ENCODE peak calls at places on chromosomes 5 and 9, in five cellular contexts. One of them, this sample, is unnamed.

GRCh38 chr9:33988219-33988890 is 60.3 kb downstream of the UBAP2 start:
- DNase-seq in SK-N-MC: no peak
- DNase-seq in heart right ventricle: no peak
- DNase-seq in spleen: no peak
- DNase-seq in uterus: no peak
- DNase-seq in this sample: no peak

GRCh38 chr9:89154651-89155336 is 23.8 kb downstream of the SHC3 start:
- DNase-seq in uterus: no peak
- DNase-seq in SK-N-MC: no peak
- DNase-seq in heart right ventricle: no peak
- DNase-seq in spleen: no peak
- DNase-seq in this sample: no peak

GRCh38 chr5:30112842-30113241 is 1080.6 kb upstream of the CDH6 start:
- DNase-seq in uterus: no peak
- DNase-seq in heart right ventricle: no peak
- DNase-seq in SK-N-MC: no peak
- DNase-seq in spleen: no peak
- DNase-seq in this sample: no peak

GRCh38 chr5:16701134-16702094 is 84.6 kb upstream of the RETREG1 start:
- DNase-seq in heart right ventricle: no peak
- DNase-seq in SK-N-MC: no peak
- DNase-seq in uterus: no peak
- DNase-seq in spleen: no peak
- DNase-seq in this sample: no peak

GRCh38 chr5:147453901-147454814 is 55.7 kb downstream of the DPYSL3 start:
- DNase-seq in uterus: peak
- DNase-seq in SK-N-MC: peak
- DNase-seq in heart right ventricle: peak
- DNase-seq in spleen: peak
- DNase-seq in this sample: peak

GRCh38 chr5:123610665-123611406 is 98.9 kb downstream of the CSNK1G3 start:
- DNase-seq in heart right ventricle: no peak
- DNase-seq in uterus: no peak
- DNase-seq in SK-N-MC: peak
- DNase-seq in spleen: no peak
- DNase-seq in this sample: no peak

GRCh38 chr5:9340095-9340494 is 205.8 kb downstream of the SEMA5A start:
- DNase-seq in heart right ventricle: no peak
- DNase-seq in SK-N-MC: no peak
- DNase-seq in uterus: no peak
- DNase-seq in spleen: no peak
- DNase-seq in this sample: no peak

GRCh38 chr9:79023134-79023577 is 548.6 kb upstream of the TLE4 start:
- DNase-seq in SK-N-MC: no peak
- DNase-seq in uterus: no peak
- DNase-seq in heart right ventricle: no peak
- DNase-seq in spleen: no peak
- DNase-seq in this sample: no peak

GRCh38 chr9:742104-742503 is 99.4 kb upstream of the DMRT1 start:
- DNase-seq in heart right ventricle: no peak
- DNase-seq in uterus: no peak
- DNase-seq in SK-N-MC: no peak
- DNase-seq in spleen: no peak
- DNase-seq in this sample: peak

GRCh38 chr9:98709968-98710965 is 1.5 kb upstream of the GABBR2 start:
- DNase-seq in SK-N-MC: peak
- DNase-seq in heart right ventricle: no peak
- DNase-seq in spleen: no peak
- DNase-seq in uterus: no peak
- DNase-seq in this sample: no peak

GRCh38 chr9:18723366-18723765 is 249.4 kb downstream of the ADAMTSL1 start:
- DNase-seq in SK-N-MC: no peak
- DNase-seq in spleen: no peak
- DNase-seq in uterus: no peak
- DNase-seq in heart right ventricle: no peak
- DNase-seq in this sample: no peak

GRCh38 chr5:139090566-139090965 is 107.6 kb downstream of the SIL1 start:
- DNase-seq in spleen: no peak
- DNase-seq in uterus: no peak
- DNase-seq in heart right ventricle: no peak
- DNase-seq in SK-N-MC: no peak
- DNase-seq in this sample: no peak

GRCh38 chr5:66877843-66878242 is 281.6 kb downstream of the MAST4 start:
- DNase-seq in uterus: no peak
- DNase-seq in SK-N-MC: no peak
- DNase-seq in spleen: no peak
- DNase-seq in heart right ventricle: no peak
- DNase-seq in this sample: no peak

GRCh38 chr5:95960802-95961616 is 642 bp downstream of the ELL2 start:
- DNase-seq in heart right ventricle: peak
- DNase-seq in spleen: peak
- DNase-seq in SK-N-MC: no peak
- DNase-seq in uterus: peak
- DNase-seq in this sample: peak

GRCh38 chr5:95748133-95748532 is 17.0 kb downstream of the RHOBTB3 start:
- DNase-seq in spleen: no peak
- DNase-seq in heart right ventricle: no peak
- DNase-seq in uterus: no peak
- DNase-seq in SK-N-MC: no peak
- DNase-seq in this sample: no peak

GRCh38 chr9:12538842-12539584 is 154.2 kb upstream of the TYRP1 start:
- DNase-seq in SK-N-MC: no peak
- DNase-seq in heart right ventricle: no peak
- DNase-seq in uterus: no peak
- DNase-seq in spleen: no peak
- DNase-seq in this sample: no peak

GRCh38 chr9:89482950-89483349 is 15.0 kb downstream of the SEMA4D start:
- DNase-seq in uterus: no peak
- DNase-seq in heart right ventricle: no peak
- DNase-seq in SK-N-MC: no peak
- DNase-seq in spleen: no peak
- DNase-seq in this sample: no peak

GRCh38 chr5:139649082-139649991 is 1.2 kb downstream of the CXXC5 start:
- DNase-seq in spleen: peak
- DNase-seq in SK-N-MC: no peak
- DNase-seq in uterus: no peak
- DNase-seq in heart right ventricle: no peak
- DNase-seq in this sample: no peak

GRCh38 chr5:149611327-149611726 is 30.0 kb downstream of the ARHGEF37 start:
- DNase-seq in uterus: peak
- DNase-seq in SK-N-MC: no peak
- DNase-seq in spleen: no peak
- DNase-seq in heart right ventricle: no peak
- DNase-seq in this sample: no peak

GRCh38 chr9:89880721-89881120 is 275.9 kb downstream of the GADD45G start:
- DNase-seq in SK-N-MC: no peak
- DNase-seq in heart right ventricle: no peak
- DNase-seq in uterus: no peak
- DNase-seq in spleen: peak
- DNase-seq in this sample: no peak

GRCh38 chr5:119344231-119344630 is 11.6 kb upstream of the TNFAIP8 start:
- DNase-seq in heart right ventricle: no peak
- DNase-seq in spleen: no peak
- DNase-seq in uterus: no peak
- DNase-seq in SK-N-MC: no peak
- DNase-seq in this sample: no peak

GRCh38 chr5:25489834-25490538 is 845.2 kb upstream of the CDH10 start:
- DNase-seq in SK-N-MC: no peak
- DNase-seq in uterus: no peak
- DNase-seq in spleen: no peak
- DNase-seq in heart right ventricle: no peak
- DNase-seq in this sample: no peak

GRCh38 chr5:94433393-94434149 is 184.8 kb downstream of the KIAA0825 start:
- DNase-seq in spleen: no peak
- DNase-seq in uterus: no peak
- DNase-seq in SK-N-MC: no peak
- DNase-seq in heart right ventricle: no peak
- DNase-seq in this sample: peak

DNA sequence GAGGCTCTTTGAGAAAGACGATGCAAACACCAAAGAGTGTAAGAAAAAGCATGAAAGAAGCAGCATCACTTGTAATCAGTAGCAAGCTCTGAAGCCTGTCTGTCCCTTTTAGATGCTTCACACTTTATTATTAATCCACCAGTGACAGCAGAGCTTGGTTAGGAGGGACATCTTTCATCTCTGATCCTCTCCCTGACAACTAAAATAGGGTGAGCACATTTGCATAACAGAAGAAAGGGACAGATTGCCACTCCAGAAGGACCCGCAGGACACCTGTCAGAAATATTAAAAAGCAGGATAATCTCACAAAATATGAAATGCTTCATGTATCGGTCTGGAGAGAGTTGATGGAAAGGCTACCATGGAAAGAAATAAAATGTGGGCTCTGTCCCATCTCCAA is 71.4 kb upstream of the MAP1B start:
- DNase-seq in uterus: no peak
- DNase-seq in SK-N-MC: no peak
- DNase-seq in heart right ventricle: no peak
- DNase-seq in spleen: no peak
- DNase-seq in this sample: no peak
- H3K27ac ChIP-seq in uterus: no peak
- H3K27ac ChIP-seq in SK-N-MC: no peak
- H3K27ac ChIP-seq in heart right ventricle: no peak
- H3K27ac ChIP-seq in spleen: no peak
- H3K27ac ChIP-seq in this sample: no peak

GRCh38 chr9:124337562-124337961 is 77.7 kb downstream of the PSMB7 start:
- DNase-seq in SK-N-MC: no peak
- DNase-seq in heart right ventricle: no peak
- DNase-seq in spleen: no peak
- DNase-seq in uterus: no peak
- DNase-seq in this sample: no peak
- H3K27ac ChIP-seq in SK-N-MC: no peak
- H3K27ac ChIP-seq in heart right ventricle: no peak
- H3K27ac ChIP-seq in spleen: no peak
- H3K27ac ChIP-seq in uterus: no peak
- H3K27ac ChIP-seq in this sample: no peak

DNA sequence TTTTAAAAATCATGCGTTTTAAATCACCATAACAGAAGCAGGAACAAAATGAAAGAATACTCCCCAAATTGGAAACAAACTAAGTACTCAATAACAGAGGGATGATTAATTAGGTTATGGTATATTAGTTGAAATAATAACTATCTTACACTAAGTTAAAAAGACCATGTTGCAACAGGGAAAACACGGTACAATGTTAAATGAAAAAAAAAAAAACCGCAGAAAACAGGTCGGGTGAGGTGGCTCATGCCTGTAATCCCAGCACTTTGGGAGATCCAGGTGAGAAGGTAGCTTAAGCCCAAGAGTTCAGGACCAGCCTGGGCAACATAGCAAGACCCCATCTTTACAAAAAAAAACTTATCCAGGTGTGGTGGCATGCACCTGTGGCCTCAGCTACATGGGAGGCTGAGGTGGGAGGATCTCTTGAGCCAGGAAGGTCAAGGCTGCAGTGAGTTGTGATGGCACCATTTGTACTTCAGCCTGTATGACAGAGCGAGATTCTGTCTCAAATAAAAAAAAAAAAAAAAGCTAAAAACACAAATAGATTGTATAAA is 2.4 kb upstream of the PTPN3 start:
- DNase-seq in uterus: no peak
- DNase-seq in spleen: no peak
- DNase-seq in SK-N-MC: no peak
- DNase-seq in heart right ventricle: no peak
- DNase-seq in this sample: no peak
- H3K27ac ChIP-seq in uterus: no peak
- H3K27ac ChIP-seq in spleen: no peak
- H3K27ac ChIP-seq in SK-N-MC: no peak
- H3K27ac ChIP-seq in heart right ventricle: no peak
- H3K27ac ChIP-seq in this sample: no peak

DNA sequence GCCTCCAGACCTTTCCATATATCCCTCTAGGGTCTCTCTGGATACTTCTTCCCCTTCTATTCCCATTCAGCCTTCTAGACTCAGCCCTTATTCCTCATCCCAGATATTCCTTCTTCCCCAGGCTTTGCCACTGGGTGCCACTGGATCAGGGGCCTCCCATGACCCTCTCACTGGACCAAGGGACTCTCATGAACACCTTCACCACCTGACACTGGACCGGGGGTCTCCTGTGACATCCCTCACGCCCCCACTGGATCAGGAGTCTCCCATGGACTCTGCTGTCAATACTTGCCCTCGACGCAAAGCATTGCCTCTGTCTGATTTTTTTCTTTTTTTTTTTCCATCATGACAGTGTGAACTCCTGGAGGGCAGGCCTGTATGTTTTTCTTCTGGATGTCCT is 59.7 kb downstream of the RAD23B start:
- DNase-seq in spleen: no peak
- DNase-seq in heart right ventricle: no peak
- DNase-seq in SK-N-MC: no peak
- DNase-seq in uterus: no peak
- DNase-seq in this sample: no peak
- H3K27ac ChIP-seq in spleen: no peak
- H3K27ac ChIP-seq in heart right ventricle: no peak
- H3K27ac ChIP-seq in SK-N-MC: no peak
- H3K27ac ChIP-seq in uterus: no peak
- H3K27ac ChIP-seq in this sample: no peak

GRCh38 chr5:10757043-10757442 is 4.0 kb downstream of the DAP start:
- DNase-seq in uterus: no peak
- DNase-seq in SK-N-MC: no peak
- DNase-seq in heart right ventricle: no peak
- DNase-seq in spleen: no peak
- DNase-seq in this sample: no peak
- H3K27ac ChIP-seq in uterus: peak
- H3K27ac ChIP-seq in SK-N-MC: no peak
- H3K27ac ChIP-seq in heart right ventricle: no peak
- H3K27ac ChIP-seq in spleen: no peak
- H3K27ac ChIP-seq in this sample: no peak

This sample was measured in upper lobe of left lung.